ENCODE peak calls at places on chromosomes 3 and 15, in eight cellular contexts. L is stimulated activated CD8-positive, alpha-beta memory T cell treated with anti-CD3 and anti-CD28 coated beads, Interleukin-4, amount 100 ng/mL, for 4 hours; H is hypothalamus; M is T-helper 1 cell; F is activated naive CD4-positive, alpha-beta T cell treated with anti-CD3 and anti-CD28 coated beads, Interleukin-2, amount 50 U/mL, for 72 hours; K is GM10248; R is frontal cortex; G is stomach. C is an unnamed sample.

GRCh38 chr3:123143669-123144411 is 57.9 kb upstream of the SEC22A start:
- DNase-seq in L (no peak), H (no peak), M (no peak), F (no peak), K (no peak), R (no peak), G (no peak), C (no peak)

GRCh38 chr3:36991923-36992805 is 767 bp downstream of the EPM2AIP1 start:
- DNase-seq in L (no peak), H (no peak), M (no peak), F (no peak), K (no peak), R (no peak), G (no peak), C (no peak)

GRCh38 chr3:42689421-42690014 is 4.2 kb downstream of the KLHL40 start:
- DNase-seq in L (no peak), H (no peak), M (no peak), F (peak; percentile 35), K (no peak), R (no peak), G (no peak), C (no peak)

GRCh38 chr15:58903232-58903631 is 30.2 kb downstream of the SLTM start:
- DNase-seq in L (no peak), H (no peak), M (no peak), F (no peak), K (no peak), R (no peak), G (no peak), C (no peak)

GRCh38 chr3:87351913-87352312 is 75.5 kb upstream of the POU1F1 start:
- DNase-seq in L (no peak), H (no peak), M (no peak), F (no peak), K (no peak), R (no peak), G (no peak), C (no peak)

GRCh38 chr3:49803464-49804140 is 541 bp downstream of the INKA1 start:
- DNase-seq in L (no peak), H (peak; percentile 47), M (peak; percentile 41), F (no peak), K (peak; percentile 48), R (no peak), G (no peak), C (peak; percentile 36)

GRCh38 chr3:123416173-123416572 is 32.7 kb downstream of the ADCY5 start:
- DNase-seq in L (no peak), H (no peak), M (no peak), F (no peak), K (no peak), R (no peak), G (no peak), C (no peak)

GRCh38 chr3:74561881-74562280 is 52.6 kb downstream of the CNTN3 start:
- DNase-seq in L (no peak), H (no peak), M (no peak), F (no peak), K (no peak), R (no peak), G (no peak), C (no peak)